ENCODE peak calls at places on chromosomes 7 and 10, in five cellular contexts. H is H9, N is H1, G is mesenchymal stem cell, W is trophoblast cell. D is an unnamed sample.

GRCh38 chr7:26005683-26006410 is 146.2 kb upstream of the NFE2L3 start:
- DNase-seq in G (no peak), N (no peak), H (no peak), W (peak; percentile 58), D (no peak)

GRCh38 chr7:10973061-10973941 is at the start of gene PHF14:
- DNase-seq in G (peak; percentile 96), H (peak; percentile 98), N (peak; percentile 96), W (peak; percentile 98), D (peak; percentile 97)

GRCh38 chr7:133411402-133411801 is 158.5 kb downstream of the EXOC4 start:
- DNase-seq in G (no peak), H (no peak), W (no peak), N (no peak), D (no peak)

GRCh38 chr7:159098424-159098786 is 46.3 kb downstream of the VIPR2 start:
- DNase-seq in W (no peak), N (no peak), G (no peak), H (peak; percentile 22), D (no peak)

GRCh38 chr7:66542528-66543373 is 85.9 kb upstream of the KCTD7 start:
- DNase-seq in G (peak; percentile 22), H (no peak), N (no peak), W (no peak), D (no peak)

GRCh38 chr7:11847336-11847735 is 15.3 kb upstream of the THSD7A start:
- DNase-seq in N (no peak), G (no peak), H (no peak), W (no peak), D (no peak)

GRCh38 chr7:1550846-1551155 is 5.2 kb downstream of the TMEM184A start:
- DNase-seq in H (no peak), G (no peak), N (no peak), W (no peak), D (no peak)

GRCh38 chr7:41451826-41452225 is 251.1 kb downstream of the INHBA start:
- DNase-seq in H (no peak), W (no peak), N (no peak), G (no peak), D (no peak)

GRCh38 chr10:68135362-68135761 is 26.1 kb downstream of the MYPN start:
- DNase-seq in G (peak; percentile 17), N (no peak), W (no peak), H (no peak), D (no peak)

GRCh38 chr7:27225005-27225934 is 17.3 kb upstream of the EVX1 start:
- DNase-seq in N (no peak), G (no peak), W (peak; percentile 42), H (peak; percentile 61), D (peak; percentile 39)

GRCh38 chr7:79060498-79060897 is 393.0 kb downstream of the MAGI2 start:
- DNase-seq in N (no peak), H (no peak), W (no peak), G (no peak), D (no peak)

GRCh38 chr7:70016044-70016770 is 417.9 kb downstream of the AUTS2 start:
- DNase-seq in N (no peak), G (peak; percentile 34), H (no peak), W (peak; percentile 68), D (no peak)

GRCh38 chr10:28592953-28593352 is 60.0 kb downstream of the WAC start:
- DNase-seq in W (peak; percentile 4), G (peak; percentile 74), N (no peak), H (no peak), D (no peak)

GRCh38 chr10:70576803-70577517 is 25.6 kb downstream of the PRF1 start:
- DNase-seq in G (no peak), N (no peak), H (no peak), W (no peak), D (no peak)

GRCh38 chr10:118505363-118505762 is 90.1 kb downstream of the PRLHR start:
- DNase-seq in G (no peak), H (no peak), N (no peak), W (no peak), D (no peak)

GRCh38 chr7:140080919-140081318 is 18.2 kb upstream of the PARP12 start:
- DNase-seq in N (no peak), W (no peak), H (no peak), G (no peak), D (no peak)

GRCh38 chr10:49170632-49171325 is 17.4 kb downstream of the TMEM273 start:
- DNase-seq in W (no peak), N (no peak), G (no peak), H (no peak), D (no peak)

GRCh38 chr7:120805636-120806388 is 52.1 kb downstream of the TSPAN12 start:
- DNase-seq in G (peak; percentile 83), W (peak; percentile 37), N (peak; percentile 31), H (peak; percentile 63), D (peak; percentile 76)

GRCh38 chr10:97584798-97585438 is 729 bp downstream of the HOGA1 start:
- DNase-seq in N (no peak), H (no peak), W (no peak), G (no peak), D (no peak)

GRCh38 chr10:25028711-25029110 is 12.3 kb downstream of the THNSL1 start:
- DNase-seq in W (no peak), G (no peak), N (no peak), H (no peak), D (no peak)

GRCh38 chr10:17787087-17787942 is 21.8 kb upstream of the MRC1 start:
- DNase-seq in N (peak; percentile 17), G (peak; percentile 85), H (no peak), W (peak; percentile 95), D (no peak)

GRCh38 chr7:78620931-78621330 is 822.4 kb downstream of the PHTF2 start:
- DNase-seq in N (peak; percentile 31), G (peak; percentile 16), H (peak; percentile 42), W (no peak), D (peak; percentile 40)

GRCh38 chr10:58326967-58327381 is 7.8 kb upstream of the UBE2D1 start:
- DNase-seq in W (peak; percentile 7), H (peak; percentile 67), G (peak; percentile 6), N (no peak), D (no peak)

GRCh38 chr10:22325272-22325947 is 4.5 kb downstream of the BMI1 start:
- DNase-seq in N (no peak), W (peak; percentile 58), G (peak; percentile 70), H (peak; percentile 86), D (peak; percentile 82)

GRCh38 chr10:131279516-131279915 is 32.0 kb downstream of the TCERG1L start:
- DNase-seq in W (no peak), G (no peak), N (no peak), H (no peak), D (no peak)

GRCh38 chr7:157930441-157930840 is 593.6 kb downstream of the DNAJB6 start:
- DNase-seq in N (no peak), G (no peak), W (no peak), H (no peak), D (no peak)

GRCh38 chr7:154794147-154794780 is 208.7 kb downstream of the PAXIP1 start:
- DNase-seq in N (no peak), W (no peak), G (no peak), H (peak; percentile 87), D (peak; percentile 36)

GRCh38 chr7:106603300-106603699 is 57.7 kb downstream of the CCDC71L start:
- DNase-seq in N (no peak), G (no peak), W (no peak), H (no peak), D (no peak)

GRCh38 chr7:141700848-141701371 is 1.1 kb downstream of the DENND11 start:
- DNase-seq in H (no peak), G (peak; percentile 33), W (peak; percentile 18), N (no peak), D (no peak)

GRCh38 chr7:19610194-19610943 is 98.5 kb downstream of the POLR1F start:
- DNase-seq in N (no peak), H (no peak), G (no peak), W (no peak), D (no peak)

GRCh38 chr10:45438457-45439090 is 64.6 kb downstream of the ALOX5 start:
- DNase-seq in W (no peak), G (no peak), N (no peak), H (no peak), D (no peak)

GRCh38 chr7:2037805-2038635 is 194.7 kb downstream of the MAD1L1 start:
- DNase-seq in G (peak; percentile 33), H (no peak), W (no peak), N (no peak), D (no peak)

GRCh38 chr7:14604606-14605005 is 297.9 kb downstream of the DGKB start:
- DNase-seq in H (no peak), N (no peak), G (no peak), W (no peak), D (no peak)

GRCh38 chr7:128831178-128831993 is 1.2 kb downstream of the FLNC start:
- DNase-seq in H (peak; percentile 73), G (peak; percentile 71), N (no peak), W (no peak), D (peak; percentile 72)

GRCh38 chr10:113558336-113558735 is 5.5 kb downstream of the HABP2 start:
- DNase-seq in W (peak; percentile 30), H (peak; percentile 79), N (peak; percentile 78), G (peak; percentile 6), D (peak; percentile 33)
- H2BK12ac ChIP-seq in W (no peak overlapping the region), H (no peak overlapping the region), N (no peak overlapping the region), G (no peak overlapping the region), D (no peak overlapping the region)

DNA sequence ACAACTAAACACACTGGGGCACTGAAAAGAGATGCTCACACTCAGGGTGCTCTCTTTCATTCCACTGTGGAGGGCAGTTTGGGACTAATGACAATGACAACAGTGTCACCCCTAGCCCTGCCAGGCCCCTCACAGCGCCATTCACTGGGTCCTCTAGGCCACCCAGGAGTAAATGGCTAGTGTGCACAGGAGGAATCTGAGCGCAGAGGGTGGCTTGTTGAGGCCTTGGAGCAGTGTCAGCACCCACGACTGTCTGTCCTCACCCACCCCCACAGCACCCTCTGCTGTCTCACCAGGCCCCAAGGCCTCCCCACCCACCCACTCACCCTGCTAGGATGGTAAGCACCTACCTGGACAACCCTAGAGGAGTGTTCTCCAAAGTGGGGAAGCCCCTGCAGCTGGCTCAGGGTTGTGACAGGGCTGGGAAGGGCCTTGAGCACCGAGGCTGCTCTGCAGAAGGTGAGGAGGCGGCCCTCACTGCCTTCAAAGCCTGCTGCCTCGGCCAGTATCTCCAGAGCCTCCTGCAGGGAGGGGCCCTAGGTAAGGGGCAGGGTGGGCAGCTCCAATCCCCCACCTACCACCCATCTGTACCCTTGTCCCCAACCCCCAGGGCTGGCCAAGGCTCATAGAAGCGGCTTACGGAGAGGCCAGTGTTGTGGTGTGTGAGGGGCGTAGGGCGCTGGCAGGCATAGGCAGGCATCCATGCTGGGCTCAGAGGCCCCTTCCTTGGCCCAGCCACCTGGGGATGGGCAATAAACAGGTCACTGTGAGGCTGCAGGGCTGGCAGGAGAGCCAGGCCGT is 2.9 kb downstream of the POLM start:
- DNase-seq in H (no peak), W (no peak), G (no peak), N (no peak), D (no peak)
- H2BK12ac ChIP-seq in H (no peak overlapping the region), W (no peak overlapping the region), G (no peak overlapping the region), N (no peak overlapping the region), D (no peak overlapping the region)

GRCh38 chr10:117148284-117148683 is 10.2 kb upstream of the VAX1 start:
- DNase-seq in H (no peak), G (no peak), W (no peak), N (no peak), D (no peak)
- H2BK12ac ChIP-seq in H (no peak overlapping the region), G (no peak overlapping the region), W (no peak overlapping the region), N (no peak overlapping the region), D (peak overlapping the region; percentile 18)

GRCh38 chr10:54650547-54650946 is 150.5 kb downstream of the PCDH15 start:
- DNase-seq in H (no peak), G (no peak), N (no peak), W (no peak), D (no peak)
- H2BK12ac ChIP-seq in H (no peak overlapping the region), G (no peak overlapping the region), N (no peak overlapping the region), W (no peak overlapping the region), D (no peak overlapping the region)

GRCh38 chr10:113333313-113333712 is 219.5 kb upstream of the HABP2 start:
- DNase-seq in H (no peak), W (no peak), N (no peak), G (no peak), D (no peak)
- H2BK12ac ChIP-seq in H (no peak overlapping the region), W (no peak overlapping the region), N (no peak overlapping the region), G (no peak overlapping the region), D (no peak overlapping the region)